ENCODE peak calls at places on chromosomes 4 and X, in five cellular contexts. P is CD8-positive, alpha-beta T cell; N is suprapubic skin; Q is HTR-8/SVneo; B is T follicular helper cell. O is an unnamed sample.

GRCh38 chrX:49995021-49995731 is 72.8 kb downstream of the CLCN5 start:
- DNase-seq in P (no peak), N (no peak), Q (no peak), B (no peak), O (no peak)

GRCh38 chr4:19187104-19187503 is 1064.6 kb upstream of the SLIT2 start:
- DNase-seq in P (no peak), N (no peak), Q (no peak), B (no peak), O (no peak)

GRCh38 chr4:16516796-16517413 is 290.6 kb upstream of the TAPT1 start:
- DNase-seq in P (no peak), N (no peak), Q (no peak), B (no peak), O (no peak)

GRCh38 chr4:122583906-122584305 is 37.0 kb downstream of the IL21 start:
- DNase-seq in P (no peak), N (no peak), Q (no peak), B (no peak), O (no peak)

GRCh38 chrX:87578978-87579377 is 61.4 kb downstream of the KLHL4 start:
- DNase-seq in P (no peak), N (no peak), Q (no peak), B (no peak), O (no peak)

GRCh38 chr4:26713563-26714145 is 129.8 kb downstream of the TBC1D19 start:
- DNase-seq in P (no peak), N (no peak), Q (no peak), B (no peak), O (no peak)

GRCh38 chrX:1472975-1473374 is 20.3 kb upstream of the ASMTL start:
- DNase-seq in P (peak), N (no peak), Q (no peak), B (no peak), O (no peak)

GRCh38 chr4:2260336-2261109 is 1.4 kb downstream of the MXD4 start:
- DNase-seq in P (no peak), N (peak), Q (no peak), B (no peak), O (no peak)

GRCh38 chr4:75169020-75169814 is 236.3 kb downstream of the PARM1 start:
- DNase-seq in P (no peak), N (no peak), Q (no peak), B (no peak), O (no peak)

GRCh38 chr4:98468744-98469143 is 189.7 kb downstream of the TSPAN5 start:
- DNase-seq in P (no peak), N (no peak), Q (no peak), B (no peak), O (no peak)

GRCh38 chr4:123250843-123251242 is 145.8 kb upstream of the SPRY1 start:
- DNase-seq in P (no peak), N (no peak), Q (no peak), B (no peak), O (no peak)

GRCh38 chr4:17797808-17798207 is 12.7 kb downstream of the DCAF16 start:
- DNase-seq in P (no peak), N (no peak), Q (no peak), B (no peak), O (no peak)

GRCh38 chr4:113628711-113629110 is 132.8 kb downstream of the CAMK2D start:
- DNase-seq in P (no peak), N (no peak), Q (no peak), B (no peak), O (no peak)

GRCh38 chr4:113384600-113384999 is 335.1 kb downstream of the ANK2 start:
- DNase-seq in P (no peak), N (no peak), Q (peak), B (no peak), O (no peak)

GRCh38 chr4:186158021-186158859 is 33.1 kb upstream of the CYP4V2 start:
- DNase-seq in P (no peak), N (no peak), Q (no peak), B (no peak), O (no peak)

GRCh38 chr4:13980317-13980716 is 352.8 kb upstream of the BOD1L1 start:
- DNase-seq in P (no peak), N (no peak), Q (no peak), B (no peak), O (peak)

GRCh38 chr4:90474484-90474883 is 347.3 kb downstream of the CCSER1 start:
- DNase-seq in P (no peak), N (no peak), Q (no peak), B (no peak), O (no peak)

GRCh38 chr4:88226143-88226542 is 58.2 kb downstream of the PPM1K start:
- DNase-seq in P (no peak), N (no peak), Q (no peak), B (no peak), O (no peak)

GRCh38 chr4:110614173-110614948 is 8.5 kb downstream of the PITX2 start:
- DNase-seq in P (no peak), N (no peak), Q (no peak), B (no peak), O (no peak)

GRCh38 chr4:11338990-11339782 is 89.5 kb downstream of the HS3ST1 start:
- DNase-seq in P (no peak), N (no peak), Q (no peak), B (no peak), O (no peak)

GRCh38 chr4:46506876-46507275 is 116.9 kb upstream of the GABRA2 start:
- DNase-seq in P (no peak), N (no peak), Q (peak), B (no peak), O (no peak)

GRCh38 chr4:45453258-45453841 is 670.5 kb downstream of the GABRG1 start:
- DNase-seq in P (no peak), N (no peak), Q (peak), B (no peak), O (peak)

GRCh38 chrX:46184749-46185148 is 360.5 kb downstream of the ZNF674 start:
- DNase-seq in P (no peak), N (no peak), Q (no peak), B (no peak), O (no peak)

GRCh38 chrX:119692241-119693031 is 532 bp downstream of the SEPTIN6 start:
- DNase-seq in P (peak), N (no peak), Q (no peak), B (peak), O (no peak)

GRCh38 chrX:1119275-1119674 is 93.2 kb downstream of the CRLF2 start:
- DNase-seq in P (no peak), N (no peak), Q (no peak), B (no peak), O (no peak)

GRCh38 chrX:31213941-31214340 is 142.1 kb upstream of the FTHL17 start:
- DNase-seq in P (no peak), N (no peak), Q (peak), B (no peak), O (no peak)

GRCh38 chr4:128653514-128654420 is 155.7 kb upstream of the JADE1 start:
- DNase-seq in P (no peak), N (no peak), Q (no peak), B (no peak), O (no peak)

GRCh38 chrX:113133316-113133715 is 292.7 kb upstream of the AMOT start:
- DNase-seq in P (no peak), N (no peak), Q (no peak), B (no peak), O (no peak)

GRCh38 chr4:142079951-142080350 is 443.6 kb downstream of the IL15 start:
- DNase-seq in P (no peak), N (no peak), Q (no peak), B (no peak), O (no peak)

GRCh38 chr4:112069110-112069509 is 76.1 kb upstream of the FAM241A start:
- DNase-seq in P (no peak), N (no peak), Q (no peak), B (no peak), O (no peak)

GRCh38 chr4:169826634-169827187 is 69.0 kb upstream of the HPF1 start:
- DNase-seq in P (no peak), N (no peak), Q (no peak), B (no peak), O (no peak)